ENCODE peak calls at places on chromosomes 4 and X, in seven cellular contexts. O is WTC11, T is psoas muscle, M is suprapubic skin, B is kidney epithelial cell, W is AG10803, K is lower leg skin. H is an unnamed sample.
A peak's percentile ranks its signal among the peaks of the same experiment; 100 is the strongest.

GRCh38 chr4:25779021-25779420 is 83.8 kb downstream of the SEL1L3 start:
- DNase-seq in O (no peak), B (no peak), K (no peak), T (no peak), M (no peak), W (no peak), H (no peak)

GRCh38 chr4:129747756-129748155 is 651.8 kb downstream of the C4orf33 start:
- DNase-seq in M (no peak), B (no peak), W (no peak), K (no peak), T (no peak), O (no peak), H (no peak)

GRCh38 chr4:138275946-138276621 is 33.9 kb upstream of the SLC7A11 start:
- DNase-seq in B (peak; percentile 57), O (no peak), T (no peak), W (peak; percentile 93), M (no peak), K (no peak), H (no peak)

GRCh38 chr4:185227131-185227551 is 17.7 kb downstream of the SNX25 start:
- DNase-seq in M (no peak), O (no peak), B (no peak), K (no peak), T (no peak), W (no peak), H (no peak)

GRCh38 chr4:150217192-150217591 is 138.9 kb downstream of the DCLK2 start:
- DNase-seq in B (peak; percentile 52), T (no peak), M (no peak), K (no peak), O (no peak), W (peak; percentile 83), H (no peak)

GRCh38 chrX:82230013-82230412 is 1028.1 kb downstream of the SH3BGRL start:
- DNase-seq in K (no peak), O (no peak), M (no peak), B (no peak), W (no peak), T (no peak), H (no peak)

GRCh38 chr4:76232681-76233080 is 18.8 kb upstream of the FAM47E start:
- DNase-seq in M (no peak), K (no peak), B (no peak), O (no peak), T (no peak), W (no peak), H (no peak)

GRCh38 chr4:54737421-54737820 is 79.7 kb downstream of the KIT start:
- DNase-seq in B (no peak), O (no peak), M (no peak), W (no peak), K (no peak), T (no peak), H (no peak)

GRCh38 chr4:150231108-150231770 is 153.0 kb downstream of the DCLK2 start:
- DNase-seq in K (no peak), W (no peak), M (no peak), B (no peak), T (no peak), O (no peak), H (no peak)

GRCh38 chr4:103887191-103887590 is 167.4 kb upstream of the TACR3 start:
- DNase-seq in W (peak; percentile 0), T (no peak), K (no peak), O (no peak), B (no peak), M (no peak), H (no peak)

GRCh38 chrX:94743478-94743877 is 1069.5 kb downstream of the FAM133A start:
- DNase-seq in T (no peak), O (no peak), B (no peak), K (no peak), W (no peak), M (no peak), H (no peak)

GRCh38 chr4:150056569-150056968 is 21.7 kb upstream of the DCLK2 start:
- DNase-seq in B (no peak), W (peak; percentile 64), T (no peak), K (no peak), M (no peak), O (no peak), H (no peak)

GRCh38 chr4:57073559-57073958 is 36.6 kb downstream of the IGFBP7 start:
- DNase-seq in K (no peak), W (peak; percentile 16), O (no peak), B (no peak), T (no peak), M (no peak), H (no peak)

GRCh38 chr4:578451-579443 is 2.7 kb upstream of the TMEM271 start:
- DNase-seq in T (no peak), O (no peak), B (no peak), M (no peak), W (no peak), K (peak; percentile 68), H (no peak)
- TF ChIP-seq CTCF in T (no peak), O (no peak), B (no peak), M (no peak), W (no peak), K (no peak), H (no peak)

DNA sequence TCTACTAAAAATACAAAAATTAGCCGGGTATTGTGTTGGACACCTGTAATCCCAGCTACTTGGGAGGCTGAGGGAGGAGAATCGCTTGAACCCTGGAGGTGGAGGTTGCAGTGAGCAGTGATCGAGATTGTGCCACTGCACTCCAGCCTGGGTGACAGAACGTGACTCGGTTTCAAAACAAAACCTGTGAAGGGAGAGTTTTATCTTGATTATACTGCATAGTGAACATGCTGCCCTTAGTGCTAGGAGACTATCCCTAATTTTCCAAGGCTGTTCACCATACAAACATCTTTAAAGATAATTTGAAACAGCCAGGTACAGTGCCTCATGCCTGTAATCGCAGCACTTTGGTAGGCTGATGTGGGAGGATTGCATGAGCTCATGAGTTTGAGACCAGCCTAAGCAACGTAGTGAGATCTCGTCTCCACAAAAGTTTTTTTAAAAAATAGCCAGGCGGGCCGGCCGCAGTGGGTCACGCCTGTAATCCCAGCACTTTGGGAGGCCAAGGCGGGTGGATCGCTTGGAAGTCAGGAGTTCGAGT is 6.2 kb downstream of the AFF1 start:
- DNase-seq in W (no peak), B (no peak), K (no peak), O (no peak), T (no peak), M (no peak), H (no peak)
- TF ChIP-seq CTCF in W (no peak), B (no peak), K (no peak), O (no peak), T (no peak), M (no peak), H (no peak)

GRCh38 chrX:34918856-34919255 is 23.7 kb upstream of the FAM47B start:
- DNase-seq in T (no peak), W (peak; percentile 42), M (no peak), K (no peak), O (peak; percentile 11), B (peak; percentile 9), H (no peak)
- TF ChIP-seq CTCF in T (peak; percentile 21), W (peak; percentile 50), M (no peak), K (no peak), O (no peak), B (peak; percentile 65), H (no peak)

GRCh38 chrX:50903387-50904027 is 7.0 kb upstream of the BMP15 start:
- DNase-seq in M (no peak), W (peak; percentile 24), O (peak; percentile 33), B (no peak), T (no peak), K (no peak), H (no peak)
- TF ChIP-seq CTCF in M (no peak), W (peak; percentile 68), O (peak; percentile 32), B (peak; percentile 60), T (peak; percentile 31), K (no peak), H (no peak)

GRCh38 chr4:88814043-88814617 is 116.5 kb upstream of the NAP1L5 start:
- DNase-seq in K (no peak), O (peak; percentile 22), B (no peak), T (no peak), M (no peak), W (no peak), H (no peak)
- TF ChIP-seq CTCF in K (no peak), O (peak; percentile 14), B (peak; percentile 41), T (no peak), M (no peak), W (no peak), H (no peak)